ENCODE peak calls at places on chromosomes 2 and 18, in seven cellular contexts. S is AG04449, V is pancreas, L is esophagus squamous epithelium, I is neural progenitor cell, F is HCT116, T is GM13976. H is an unnamed sample.

GRCh38 chr2:219230201-219230540 is 565 bp downstream of the ANKZF1 start:
- DNase-seq in I (peak), L (no peak), T (peak), V (no peak), F (no peak), S (no peak), H (no peak)

GRCh38 chr18:3914116-3914515 is 464.1 kb downstream of the TGIF1 start:
- DNase-seq in L (no peak), V (no peak), I (no peak), T (no peak), F (no peak), S (no peak), H (no peak)

GRCh38 chr18:22551536-22552151 is 133.9 kb upstream of the CTAGE1 start:
- DNase-seq in T (no peak), L (no peak), I (no peak), F (peak), S (peak), V (peak), H (peak)

GRCh38 chr2:74688881-74689280 is 34.8 kb downstream of the SEMA4F start:
- DNase-seq in L (no peak), V (no peak), F (no peak), I (no peak), S (no peak), T (no peak), H (no peak)

GRCh38 chr2:101410716-101411115 is 23.4 kb upstream of the CREG2 start:
- DNase-seq in F (no peak), V (no peak), I (no peak), L (no peak), S (no peak), T (no peak), H (no peak)

GRCh38 chr2:163690896-163691295 is 44.9 kb downstream of the FIGN start:
- DNase-seq in L (no peak), I (no peak), S (no peak), T (no peak), V (no peak), F (no peak), H (no peak)

GRCh38 chr2:37583402-37583801 is 88.0 kb downstream of the CDC42EP3 start:
- DNase-seq in F (no peak), T (no peak), L (no peak), V (no peak), I (no peak), S (no peak), H (no peak)

GRCh38 chr2:45497355-45497754 is 113.7 kb downstream of the SRBD1 start:
- DNase-seq in V (no peak), I (no peak), L (no peak), S (peak), T (peak), F (no peak), H (no peak)

GRCh38 chr18:76357174-76357573 is 137.9 kb downstream of the ZNF516 start:
- DNase-seq in T (no peak), V (no peak), F (no peak), L (no peak), S (no peak), I (no peak), H (no peak)

GRCh38 chr2:38152093-38152492 is 76.1 kb upstream of the CYP1B1 start:
- DNase-seq in V (no peak), S (no peak), T (no peak), L (no peak), F (no peak), I (no peak), H (no peak)

GRCh38 chr2:19749507-19749836 is 152.3 kb downstream of the TTC32 start:
- DNase-seq in T (no peak), S (no peak), I (no peak), L (no peak), V (no peak), F (no peak), H (no peak)

GRCh38 chr2:69764286-69765058 is 22.5 kb downstream of the ANXA4 start:
- DNase-seq in V (no peak), F (no peak), T (no peak), I (no peak), L (no peak), S (no peak), H (no peak)

GRCh38 chr2:73268368-73268830 is 15.9 kb downstream of the FBXO41 start:
- DNase-seq in V (no peak), S (no peak), L (no peak), F (no peak), I (no peak), T (peak), H (no peak)

GRCh38 chr18:34631071-34631470 is 79.0 kb upstream of the DTNA start:
- DNase-seq in F (no peak), S (no peak), L (no peak), T (no peak), V (no peak), I (no peak), H (no peak)

GRCh38 chr2:96860065-96861029 is 2.5 kb upstream of the ANKRD39 start:
- DNase-seq in L (no peak), S (no peak), T (no peak), V (no peak), F (no peak), I (no peak), H (no peak)

GRCh38 chr2:173656086-173656485 is 301.4 kb downstream of the CDCA7 start:
- DNase-seq in I (no peak), L (no peak), T (no peak), S (no peak), F (no peak), V (no peak), H (no peak)

GRCh38 chr18:12703714-12704113 is 872 bp downstream of the PSMG2 start:
- DNase-seq in F (no peak), I (peak), L (no peak), V (no peak), T (no peak), S (no peak), H (no peak)

GRCh38 chr18:22872894-22873537 is 60.1 kb upstream of the RBBP8 start:
- DNase-seq in I (no peak), F (no peak), V (no peak), T (peak), S (no peak), L (no peak), H (no peak)

GRCh38 chr2:38572167-38572566 is 30.6 kb downstream of the HNRNPLL start:
- DNase-seq in F (no peak), T (no peak), L (no peak), I (no peak), S (peak), V (peak), H (peak)

GRCh38 chr2:108923019-108923700 is 65.9 kb downstream of the EDAR start:
- DNase-seq in T (no peak), L (peak), S (no peak), F (peak), V (no peak), I (no peak), H (no peak)

GRCh38 chr18:12750076-12750707 is 47.4 kb downstream of the PSMG2 start:
- DNase-seq in T (peak), L (no peak), V (no peak), S (no peak), F (no peak), I (no peak), H (no peak)

GRCh38 chr2:203871371-203871983 is 3.9 kb downstream of the CTLA4 start:
- DNase-seq in L (no peak), F (no peak), V (no peak), S (no peak), I (no peak), T (peak), H (no peak)

GRCh38 chr18:47975105-47975504 is 44.6 kb upstream of the SMAD2 start:
- DNase-seq in T (no peak), F (no peak), I (peak), S (no peak), L (no peak), V (no peak), H (no peak)

GRCh38 chr2:149329470-149330126 is 789 bp upstream of the LYPD6 start:
- DNase-seq in I (peak), S (no peak), F (peak), L (no peak), V (peak), T (peak), H (peak)

GRCh38 chr2:179893616-179894015 is 32.2 kb upstream of the ZNF385B start:
- DNase-seq in V (no peak), T (no peak), L (no peak), F (no peak), I (no peak), S (no peak), H (no peak)

GRCh38 chr2:160666019-160666676 is 172.5 kb upstream of the RBMS1 start:
- DNase-seq in L (no peak), F (peak), S (peak), T (no peak), V (no peak), I (no peak), H (peak)

GRCh38 chr2:108271691-108272253 is 16.9 kb upstream of the SULT1C2 start:
- DNase-seq in V (no peak), F (no peak), T (no peak), I (no peak), L (no peak), S (peak), H (no peak)

GRCh38 chr18:21930177-21930576 is 189.6 kb downstream of the MIB1 start:
- DNase-seq in L (no peak), F (no peak), I (no peak), V (no peak), T (no peak), S (no peak), H (no peak)

GRCh38 chr2:104487381-104487780 is 366.5 kb upstream of the POU3F3 start:
- DNase-seq in I (no peak), T (no peak), S (no peak), V (no peak), L (no peak), F (no peak), H (no peak)

GRCh38 chr2:169107645-169108044 is 38.3 kb downstream of the DHRS9 start:
- DNase-seq in L (no peak), S (no peak), I (no peak), F (no peak), T (no peak), V (no peak), H (no peak)

GRCh38 chr18:23231340-23232021 is 96.2 kb downstream of the CABLES1 start:
- DNase-seq in F (no peak), V (peak), L (peak), S (peak), T (peak), I (no peak), H (peak)

GRCh38 chr2:74843371-74844298 is 9.7 kb downstream of the HK2 start:
- DNase-seq in V (no peak), I (no peak), F (no peak), S (no peak), L (no peak), T (peak), H (no peak)

GRCh38 chr2:19538411-19538963 is 180.1 kb upstream of the OSR1 start:
- DNase-seq in F (peak), S (peak), T (no peak), I (no peak), V (no peak), L (no peak), H (peak)

GRCh38 chr2:202109737-202110184 is 36.7 kb downstream of the KIAA2012 start:
- DNase-seq in I (peak), V (no peak), F (no peak), S (no peak), L (peak), T (no peak), H (no peak)

GRCh38 chr2:152558174-152559091 is 158.8 kb downstream of the PRPF40A start:
- DNase-seq in V (no peak), I (no peak), S (peak), F (no peak), T (no peak), L (no peak), H (peak)

GRCh38 chr2:94987074-94988020 is 38.2 kb upstream of the MAL start:
- DNase-seq in F (no peak), I (no peak), V (no peak), L (no peak), T (no peak), S (no peak), H (no peak)

GRCh38 chr2:227536445-227536844 is 62.2 kb upstream of the SCYGR2 start:
- DNase-seq in T (no peak), I (no peak), F (no peak), S (no peak), V (no peak), L (no peak), H (no peak)

GRCh38 chr2:62663920-62664319 is 41.6 kb upstream of the EHBP1 start:
- DNase-seq in F (no peak), V (no peak), L (no peak), S (no peak), I (no peak), T (no peak), H (no peak)
- TF ChIP-seq CTCF in F (no peak), V (no peak), L (no peak), S (no peak), I (no peak), T (no peak), H (no peak)

GRCh38 chr2:187174582-187174981 is 273.5 kb downstream of the CALCRL start:
- DNase-seq in S (no peak), V (no peak), I (no peak), L (no peak), F (no peak), T (no peak), H (no peak)
- TF ChIP-seq CTCF in S (no peak), V (no peak), I (peak), L (no peak), F (peak), T (no peak), H (peak)

GRCh38 chr18:78984941-78985784 is 5.5 kb downstream of the SALL3 start:
- DNase-seq in T (no peak), F (no peak), V (no peak), I (peak), L (no peak), S (no peak), H (no peak)
- TF ChIP-seq CTCF in T (peak), F (peak), V (no peak), I (peak), L (no peak), S (no peak), H (no peak)

GRCh38 chr2:220353897-220354296 is 726.5 kb downstream of the SLC4A3 start:
- DNase-seq in F (no peak), S (peak), L (no peak), I (no peak), T (no peak), V (no peak), H (peak)
- TF ChIP-seq CTCF in F (no peak), S (no peak), L (no peak), I (no peak), T (no peak), V (no peak), H (no peak)

H was measured in AG09309.